ENCODE peak calls at places on chromosomes 16 and 17, in four cellular contexts. O is vagina, Q is mesenchymal stem cell, B is mammary epithelial cell. Y is an unnamed sample. For H3K4me1, the result is how much of the 10 kb centered on the place peaks cover.

GRCh38 chr17:74831442-74832146 is 28.1 kb downstream of the GRIN2C start:
- DNase-seq in O (no peak), Q (no peak), B (no peak), Y (no peak)

GRCh38 chr16:80803341-80804060 is 897 bp downstream of the CDYL2 start:
- DNase-seq in O (no peak), Q (peak), B (no peak), Y (peak)

GRCh38 chr17:59641799-59642484 is 22.2 kb downstream of the CLTC start:
- DNase-seq in O (no peak), Q (no peak), B (no peak), Y (peak)

GRCh38 chr16:47774661-47775060 is 313.5 kb downstream of the PHKB start:
- DNase-seq in O (no peak), Q (peak), B (peak), Y (peak)

GRCh38 chr16:48408688-48409087 is 23.5 kb upstream of the SIAH1 start:
- DNase-seq in O (no peak), Q (peak), B (peak), Y (peak)

GRCh38 chr16:53517851-53518250 is 14.8 kb upstream of the AKTIP start:
- DNase-seq in O (no peak), Q (no peak), B (no peak), Y (no peak)

GRCh38 chr16:27245276-27246231 is 23.0 kb downstream of the NSMCE1 start:
- DNase-seq in O (peak), Q (peak), B (no peak), Y (peak)

GRCh38 chr17:59365383-59365981 is 34.0 kb downstream of the YPEL2 start:
- DNase-seq in O (no peak), Q (no peak), B (no peak), Y (no peak)

GRCh38 chr17:66570353-66571195 is 264.3 kb upstream of the CACNG5 start:
- DNase-seq in O (no peak), Q (peak), B (no peak), Y (no peak)

GRCh38 chr16:17313085-17313611 is 157.6 kb downstream of the XYLT1 start:
- DNase-seq in O (peak), Q (no peak), B (peak), Y (peak)

GRCh38 chr16:24890746-24891145 is 45.0 kb downstream of the SLC5A11 start:
- DNase-seq in O (no peak), Q (no peak), B (no peak), Y (no peak)

GRCh38 chr17:56902350-56902749 is 11.5 kb downstream of the TRIM25 start:
- DNase-seq in O (no peak), Q (no peak), B (peak), Y (no peak)

GRCh38 chr17:81398170-81398854 is 3.1 kb downstream of the BAHCC1 start:
- DNase-seq in O (no peak), Q (peak), B (peak), Y (peak)

GRCh38 chr17:39167492-39167891 is 1.5 kb upstream of the ARL5C start:
- DNase-seq in O (no peak), Q (no peak), B (no peak), Y (peak)

GRCh38 chr16:78292726-78293380 is 193.4 kb downstream of the WWOX start:
- DNase-seq in O (no peak), Q (no peak), B (no peak), Y (no peak)

GRCh38 chr17:42845918-42846593 is 1.7 kb downstream of the AOC2 start:
- DNase-seq in O (no peak), Q (no peak), B (peak), Y (no peak)

GRCh38 chr16:24077989-24078388 is 178.1 kb upstream of the CACNG3 start:
- DNase-seq in O (no peak), Q (no peak), B (no peak), Y (no peak)

GRCh38 chr17:42135664-42136653 is 13.4 kb downstream of the HSPB9 start:
- DNase-seq in O (no peak), Q (peak), B (peak), Y (peak)

GRCh38 chr17:72804949-72805348 is 287.5 kb downstream of the SLC39A11 start:
- DNase-seq in O (no peak), Q (no peak), B (no peak), Y (peak)

GRCh38 chr16:16163571-16163970 is 59.7 kb downstream of the ABCC6 start:
- DNase-seq in O (no peak), Q (no peak), B (no peak), Y (no peak)

GRCh38 chr17:14428640-14429029 is 127.8 kb downstream of the HS3ST3B1 start:
- DNase-seq in O (no peak), Q (no peak), B (no peak), Y (no peak)

GRCh38 chr16:89133457-89134127 is 38.0 kb upstream of the CDH15 start:
- DNase-seq in O (no peak), Q (no peak), B (no peak), Y (no peak)

GRCh38 chr17:2053380-2054261 is 1.3 kb upstream of the HIC1 start:
- DNase-seq in O (no peak), Q (peak), B (peak), Y (peak)

GRCh38 chr16:86718118-86718517 is 139.8 kb downstream of the FOXL1 start:
- DNase-seq in O (no peak), Q (no peak), B (peak), Y (no peak)

GRCh38 chr17:81871387-81872120 is 417 bp upstream of the ARHGDIA start:
- DNase-seq in O (peak), Q (peak), B (peak), Y (peak)

GRCh38 chr17:49101054-49101534 is 31.5 kb upstream of the B4GALNT2 start:
- DNase-seq in O (no peak), Q (peak), B (peak), Y (peak)

GRCh38 chr16:80656731-80657150 is 115.9 kb downstream of the DYNLRB2 start:
- DNase-seq in O (no peak), Q (no peak), B (no peak), Y (no peak)

GRCh38 chr17:11086623-11087022 is 154.4 kb upstream of the SHISA6 start:
- DNase-seq in O (no peak), Q (no peak), B (no peak), Y (no peak)

GRCh38 chr16:72788269-72788809 is 259.6 kb downstream of the ZFHX3 start:
- DNase-seq in O (peak), Q (no peak), B (no peak), Y (no peak)

GRCh38 chr16:525123-525519 is 2.4 kb upstream of the CAPN15 start:
- DNase-seq in O (no peak), Q (no peak), B (no peak), Y (no peak)

GRCh38 chr17:5800646-5801045 is 216.3 kb upstream of the NLRP1 start:
- DNase-seq in O (no peak), Q (peak), B (no peak), Y (no peak)

GRCh38 chr17:81039854-81040758 is 5.2 kb downstream of the BAIAP2 start:
- DNase-seq in O (no peak), Q (peak), B (peak), Y (peak)

GRCh38 chr16:4693296-4693955 is at the start of gene NUDT16L1:
- DNase-seq in O (peak), Q (peak), B (peak), Y (peak)
- H3K4me1 ChIP-seq in O (under half), Q (under half), B (under half), Y (under half)

GRCh38 chr17:77178586-77178985 is 37.8 kb downstream of the SEC14L1 start:
- DNase-seq in O (no peak), Q (no peak), B (no peak), Y (no peak)

GRCh38 chr17:77178050-77178449 is 37.3 kb downstream of the SEC14L1 start:
- DNase-seq in O (no peak), Q (no peak), B (no peak), Y (no peak)

GRCh38 chr17:77182773-77183172 is 42.0 kb downstream of the SEC14L1 start:
- DNase-seq in O (no peak), Q (no peak), B (no peak), Y (no peak)

GRCh38 chr17:77182205-77182604 is 41.4 kb downstream of the SEC14L1 start:
- DNase-seq in O (no peak), Q (no peak), B (no peak), Y (no peak)

GRCh38 chr17:77180503-77181330 is 39.9 kb downstream of the SEC14L1 start:
- DNase-seq in O (no peak), Q (no peak), B (no peak), Y (no peak)
- H3K4me1 ChIP-seq in O (under half), Q (under half), B (under half), Y (under half)

GRCh38 chr16:74034862-74035261 is 261.8 kb upstream of the PSMD7 start:
- DNase-seq in O (no peak), Q (no peak), B (peak), Y (peak)
- H3K4me1 ChIP-seq in O (under half), Q (under half), B (under half), Y (under half)

GRCh38 chr17:28901866-28902818 is 737 bp downstream of the DHRS13 start:
- DNase-seq in O (no peak), Q (peak), B (no peak), Y (peak)

GRCh38 chr17:28907052-28907438 is 4.2 kb upstream of the DHRS13 start:
- DNase-seq in O (no peak), Q (no peak), B (no peak), Y (no peak)

GRCh38 chr17:28902819-28903545 is at the start of gene DHRS13:
- DNase-seq in O (no peak), Q (peak), B (peak), Y (peak)

GRCh38 chr17:28906276-28907051 is 3.6 kb upstream of the DHRS13 start:
- DNase-seq in O (no peak), Q (no peak), B (no peak), Y (no peak)

DNA sequence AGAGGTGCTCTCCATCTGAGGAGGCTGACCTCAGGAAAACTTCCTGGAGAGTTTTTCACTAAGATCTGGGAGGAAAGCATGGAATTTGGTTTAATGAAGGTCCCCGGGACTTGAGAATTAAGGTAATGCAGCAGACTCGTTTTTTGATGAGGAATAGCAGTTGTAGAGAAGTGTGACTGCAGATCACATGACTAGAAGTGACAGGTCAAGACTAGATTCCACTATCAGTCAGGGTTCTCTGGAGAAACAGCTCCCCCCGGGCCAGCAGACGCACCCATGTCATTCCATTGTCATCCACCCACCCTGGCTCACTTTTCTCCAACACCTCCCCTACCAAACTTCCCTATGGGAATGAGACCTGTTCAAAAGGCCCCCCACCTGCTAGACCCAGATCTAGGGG is 1.9 kb upstream of the DHRS13 start:
- DNase-seq in O (no peak), Q (no peak), B (no peak), Y (no peak)
- H3K4me1 ChIP-seq in O (half or more), Q (under half), B (under half), Y (under half)

GRCh38 chr17:63399316-63399715 is 46.8 kb downstream of the CYB561 start:
- DNase-seq in O (no peak), Q (peak), B (no peak), Y (peak)

GRCh38 chr17:63405020-63405419 is 41.1 kb downstream of the CYB561 start:
- DNase-seq in O (no peak), Q (no peak), B (no peak), Y (no peak)

GRCh38 chr17:63399856-63400255 is 46.2 kb downstream of the CYB561 start:
- DNase-seq in O (no peak), Q (peak), B (no peak), Y (peak)

GRCh38 chr17:63405741-63406261 is 40.3 kb downstream of the CYB561 start:
- DNase-seq in O (no peak), Q (peak), B (peak), Y (peak)

DNA sequence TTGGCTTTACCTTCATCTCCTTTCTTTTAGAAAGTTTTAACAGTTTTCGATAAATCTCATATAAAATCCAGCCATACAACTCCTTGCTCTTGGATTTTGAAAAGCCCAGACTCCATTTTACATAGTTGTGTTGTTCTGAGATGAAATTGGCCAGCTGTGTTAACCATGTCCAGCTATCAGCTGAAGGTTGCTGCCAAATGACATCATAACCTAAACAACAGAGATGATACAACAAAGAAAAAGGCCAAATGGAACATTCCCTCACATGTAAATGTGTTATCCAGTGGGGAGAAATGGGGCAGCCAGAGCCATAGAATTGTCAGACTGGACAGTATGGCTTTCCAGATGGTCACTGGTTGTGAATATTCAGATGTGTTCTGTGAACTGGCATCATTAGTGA is 43.3 kb downstream of the CYB561 start:
- DNase-seq in O (no peak), Q (peak), B (no peak), Y (peak)
- H3K4me1 ChIP-seq in O (under half), Q (under half), B (under half), Y (under half)

GRCh38 chr16:11780988-11781680 is 15.9 kb downstream of the ZC3H7A start:
- DNase-seq in O (no peak), Q (peak), B (no peak), Y (no peak)

GRCh38 chr16:11779074-11779473 is 18.0 kb downstream of the ZC3H7A start:
- DNase-seq in O (no peak), Q (no peak), B (no peak), Y (no peak)

GRCh38 chr16:11784048-11784780 is 12.8 kb downstream of the ZC3H7A start:
- DNase-seq in O (no peak), Q (no peak), B (no peak), Y (no peak)

GRCh38 chr16:11781773-11782172 is 15.3 kb downstream of the ZC3H7A start:
- DNase-seq in O (no peak), Q (peak), B (peak), Y (peak)

DNA sequence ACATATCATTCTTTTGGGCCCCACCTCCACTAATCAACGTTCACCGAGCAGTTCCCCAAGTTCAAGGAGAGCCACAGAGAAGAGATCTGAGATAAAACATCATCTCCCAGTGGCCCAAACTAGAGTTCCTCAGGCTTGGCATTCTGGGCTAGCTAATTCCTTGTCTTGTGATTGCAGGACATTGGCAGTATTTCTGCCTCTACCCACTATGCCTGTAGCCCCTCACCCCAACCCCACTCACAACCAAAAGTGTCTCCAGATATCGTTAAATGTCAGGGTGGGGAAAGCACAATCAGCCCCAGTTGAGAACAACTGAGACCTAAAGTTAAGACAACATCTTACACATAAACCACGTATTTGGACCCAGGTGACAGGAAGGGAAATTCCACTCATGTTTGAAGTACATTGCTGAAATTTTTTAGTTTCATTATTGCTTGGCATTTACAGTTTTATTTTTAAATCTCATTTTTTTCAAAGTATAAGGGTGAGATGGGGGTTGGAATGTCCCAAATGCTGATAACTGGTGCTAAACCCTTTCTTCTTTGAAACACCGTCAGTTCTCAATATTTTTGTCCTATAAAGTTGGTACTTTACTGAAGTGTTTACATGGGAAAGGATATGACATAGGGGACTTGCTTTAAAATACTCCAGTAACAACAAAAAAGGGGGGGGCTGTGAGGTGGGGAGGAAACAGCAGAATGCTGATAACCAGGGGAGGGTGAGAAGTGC is 13.6 kb downstream of the ZC3H7A start:
- DNase-seq in O (no peak), Q (no peak), B (peak), Y (peak)
- H3K4me1 ChIP-seq in O (under half), Q (under half), B (under half), Y (under half)

Y was measured in fibroblast of lung.